ENCODE peak calls at places on chromosomes 11 and 22, in five cellular contexts. V is A172, J is Calu3, A is H1, N is Right ventricle myocardium superior. M is an unnamed sample.

GRCh38 chr11:76666830-76667229 is 3.7 kb downstream of the LRRC32 start:
- DNase-seq in N (peak), A (no peak), V (no peak), J (no peak), M (no peak)

GRCh38 chr22:24191381-24191841 is 10.1 kb downstream of the SUSD2 start:
- DNase-seq in N (no peak), A (peak), J (no peak), V (no peak), M (no peak)

GRCh38 chr11:116701297-116701801 is 71.4 kb downstream of the BUD13 start:
- DNase-seq in N (no peak), V (no peak), J (no peak), A (peak), M (no peak)

GRCh38 chr11:73549367-73549766 is 48.5 kb downstream of the FAM168A start:
- DNase-seq in J (no peak), V (no peak), N (no peak), A (no peak), M (no peak)

GRCh38 chr11:58775066-58775708 is 43.4 kb upstream of the GLYAT start:
- DNase-seq in J (no peak), N (no peak), V (no peak), A (no peak), M (no peak)

GRCh38 chr11:10418950-10419310 is 36.1 kb upstream of the AMPD3 start:
- DNase-seq in V (no peak), J (no peak), A (no peak), N (no peak), M (no peak)

GRCh38 chr22:19607198-19608113 is 83.2 kb upstream of the CLDN5 start:
- DNase-seq in A (peak), N (no peak), V (no peak), J (no peak), M (peak)

GRCh38 chr11:120521176-120521575 is 9.6 kb downstream of the GRIK4 start:
- DNase-seq in V (no peak), A (no peak), J (no peak), N (no peak), M (no peak)

GRCh38 chr22:17397756-17398155 is 28.5 kb downstream of the CECR2 start:
- DNase-seq in V (no peak), A (no peak), N (no peak), J (no peak), M (no peak)

GRCh38 chr11:3732671-3733070 is 61.5 kb upstream of the CHRNA10 start:
- DNase-seq in J (no peak), V (no peak), A (no peak), N (no peak), M (no peak)

GRCh38 chr22:32818446-32819115 is 17.1 kb downstream of the TIMP3 start:
- DNase-seq in V (no peak), N (no peak), A (no peak), J (no peak), M (no peak)

GRCh38 chr11:107505667-107506066 is 48.0 kb upstream of the CWF19L2 start:
- DNase-seq in A (no peak), V (no peak), J (no peak), N (no peak), M (no peak)

GRCh38 chr11:36041988-36042606 is 98.2 kb downstream of the LDLRAD3 start:
- DNase-seq in A (no peak), J (peak), N (no peak), V (no peak), M (no peak)

GRCh38 chr11:12103411-12104225 is 6.8 kb upstream of the MICAL2 start:
- DNase-seq in J (no peak), V (no peak), A (no peak), N (no peak), M (no peak)

GRCh38 chr11:71555508-71555907 is 7.3 kb downstream of the KRTAP5-9 start:
- DNase-seq in N (no peak), V (no peak), J (no peak), A (no peak), M (no peak)

GRCh38 chr11:76620471-76620870 is 50.1 kb downstream of the LRRC32 start:
- DNase-seq in J (no peak), N (no peak), A (no peak), V (peak), M (peak)

GRCh38 chr11:132988381-132988780 is 543.9 kb downstream of the OPCML start:
- DNase-seq in V (no peak), J (no peak), A (no peak), N (no peak), M (no peak)

GRCh38 chr11:80083561-80083960 is 642.7 kb upstream of the TENM4 start:
- DNase-seq in A (no peak), J (no peak), V (peak), N (no peak), M (peak)

GRCh38 chr11:116427903-116428637 is 344.7 kb downstream of the BUD13 start:
- DNase-seq in V (peak), A (no peak), J (peak), N (no peak), M (no peak)

GRCh38 chr11:130042093-130042591 is 27.6 kb upstream of the APLP2 start:
- DNase-seq in V (peak), A (no peak), N (no peak), J (no peak), M (peak)

GRCh38 chr11:45501980-45502545 is 163.4 kb downstream of the CHST1 start:
- DNase-seq in V (no peak), N (no peak), A (no peak), J (no peak), M (no peak)